ENCODE peak calls at places on chromosome 7, in seven cellular contexts. E, Y, C, L, R, B and V are unnamed samples.

GRCh38 chr7:38222481-38223096 is 44.5 kb downstream of the STARD3NL start:
- DNase-seq in E (no peak), Y (peak; percentile 77), C (peak; percentile 53), L (peak; percentile 49), R (peak; percentile 63), B (peak; percentile 74), V (peak; percentile 59)

GRCh38 chr7:120735791-120736190 is 122.2 kb downstream of the TSPAN12 start:
- DNase-seq in E (no peak), Y (no peak), C (no peak), L (peak; percentile 56), R (peak; percentile 48), B (peak; percentile 57), V (no peak)

GRCh38 chr7:27107901-27108381 is 5.5 kb upstream of the HOXA2 start:
- DNase-seq in E (peak; percentile 32), Y (no peak), C (no peak), L (peak; percentile 45), R (no peak), B (no peak), V (no peak)

GRCh38 chr7:128010392-128011078 is 20.7 kb downstream of the LRRC4 start:
- DNase-seq in E (no peak), Y (no peak), C (no peak), L (no peak), R (no peak), B (no peak), V (no peak)

GRCh38 chr7:35752727-35753126 is 48.1 kb upstream of the SEPTIN7 start:
- DNase-seq in E (no peak), Y (no peak), C (no peak), L (no peak), R (peak; percentile 77), B (no peak), V (no peak)

GRCh38 chr7:10815546-10815945 is 158.1 kb upstream of the PHF14 start:
- DNase-seq in E (no peak), Y (no peak), C (no peak), L (no peak), R (no peak), B (no peak), V (no peak)

GRCh38 chr7:16982640-16983103 is 100.9 kb upstream of the AGR3 start:
- DNase-seq in E (no peak), Y (peak; percentile 23), C (peak; percentile 29), L (peak; percentile 48), R (peak; percentile 66), B (peak; percentile 78), V (no peak)

GRCh38 chr7:96657347-96658010 is 52.2 kb downstream of the SEM1 start:
- DNase-seq in E (no peak), Y (no peak), C (no peak), L (peak; percentile 44), R (no peak), B (no peak), V (no peak)

GRCh38 chr7:90726623-90727022 is 130.5 kb downstream of the CDK14 start:
- DNase-seq in E (no peak), Y (peak; percentile 37), C (no peak), L (peak; percentile 72), R (peak; percentile 42), B (peak; percentile 75), V (no peak)

GRCh38 chr7:49001610-49002033 is 77.3 kb downstream of the CDC14C start:
- DNase-seq in E (no peak), Y (peak; percentile 12), C (peak; percentile 43), L (peak; percentile 2), R (peak; percentile 2), B (peak; percentile 2), V (peak; percentile 61)

GRCh38 chr7:84025332-84025927 is 169.2 kb downstream of the SEMA3A start:
- DNase-seq in E (no peak), Y (no peak), C (no peak), L (peak; percentile 99), R (peak; percentile 93), B (peak; percentile 91), V (no peak)

GRCh38 chr7:154735766-154736165 is 267.2 kb downstream of the PAXIP1 start:
- DNase-seq in E (no peak), Y (no peak), C (no peak), L (no peak), R (no peak), B (no peak), V (no peak)

GRCh38 chr7:87575521-87575920 is 25.2 kb downstream of the ABCB1 start:
- DNase-seq in E (no peak), Y (no peak), C (no peak), L (peak; percentile 82), R (no peak), B (no peak), V (no peak)

GRCh38 chr7:73850781-73851207 is 8.5 kb upstream of the METTL27 start:
- DNase-seq in E (peak; percentile 81), Y (no peak), C (no peak), L (peak; percentile 99), R (peak; percentile 98), B (peak; percentile 97), V (no peak)

GRCh38 chr7:14688208-14688607 is 214.3 kb downstream of the DGKB start:
- DNase-seq in E (no peak), Y (no peak), C (no peak), L (no peak), R (no peak), B (no peak), V (peak; percentile 24)

GRCh38 chr7:47333131-47333887 is 248.6 kb downstream of the TNS3 start:
- DNase-seq in E (peak; percentile 34), Y (no peak), C (no peak), L (no peak), R (peak; percentile 88), B (no peak), V (no peak)

GRCh38 chr7:30816291-30817059 is 45.3 kb downstream of the MINDY4 start:
- DNase-seq in E (no peak), Y (peak; percentile 68), C (no peak), L (no peak), R (no peak), B (peak; percentile 74), V (no peak)

GRCh38 chr7:1920266-1920681 is 250.2 kb downstream of the ELFN1 start:
- DNase-seq in E (no peak), Y (no peak), C (peak; percentile 29), L (no peak), R (peak; percentile 51), B (no peak), V (peak; percentile 83)

GRCh38 chr7:134782121-134782623 is 2.7 kb downstream of the CALD1 start:
- DNase-seq in E (no peak), Y (no peak), C (no peak), L (peak; percentile 80), R (peak; percentile 45), B (peak; percentile 62), V (no peak)

GRCh38 chr7:114264029-114264428 is 150.6 kb upstream of the FOXP2 start:
- DNase-seq in E (no peak), Y (no peak), C (no peak), L (peak; percentile 17), R (no peak), B (no peak), V (no peak)

GRCh38 chr7:75575488-75576112 is 83.5 kb downstream of the SPDYE5 start:
- DNase-seq in E (no peak), Y (peak; percentile 41), C (no peak), L (no peak), R (no peak), B (no peak), V (no peak)

GRCh38 chr7:75892634-75893272 is 13.9 kb downstream of the RHBDD2 start:
- DNase-seq in E (peak; percentile 81), Y (no peak), C (no peak), L (peak; percentile 38), R (peak; percentile 87), B (peak; percentile 70), V (no peak)

GRCh38 chr7:100604976-100605911 is 3.1 kb downstream of the PCOLCE start:
- DNase-seq in E (no peak), Y (peak; percentile 24), C (no peak), L (no peak), R (no peak), B (no peak), V (peak; percentile 53)

GRCh38 chr7:112699725-112700513 is 90.3 kb downstream of the TMEM168 start:
- DNase-seq in E (no peak), Y (no peak), C (no peak), L (no peak), R (no peak), B (no peak), V (no peak)

GRCh38 chr7:87058739-87059524 is 522 bp downstream of the ELAPOR2 start:
- DNase-seq in E (no peak), Y (peak; percentile 76), C (peak; percentile 32), L (no peak), R (no peak), B (peak; percentile 6), V (no peak)

GRCh38 chr7:55249332-55249731 is 115.8 kb upstream of the LANCL2 start:
- DNase-seq in E (peak; percentile 44), Y (no peak), C (no peak), L (no peak), R (peak; percentile 61), B (no peak), V (no peak)

GRCh38 chr7:148941598-148942280 is 57.6 kb upstream of the EZH2 start:
- DNase-seq in E (peak; percentile 63), Y (peak; percentile 61), C (peak; percentile 68), L (peak; percentile 55), R (peak; percentile 54), B (peak; percentile 50), V (peak; percentile 70)

GRCh38 chr7:24517166-24517565 is 56.1 kb upstream of the PALS2 start:
- DNase-seq in E (no peak), Y (no peak), C (no peak), L (no peak), R (no peak), B (no peak), V (no peak)

GRCh38 chr7:132239422-132239994 is 336.8 kb downstream of the PLXNA4 start:
- DNase-seq in E (no peak), Y (no peak), C (no peak), L (no peak), R (no peak), B (no peak), V (no peak)

GRCh38 chr7:127922661-127923060 is 108.6 kb downstream of the LRRC4 start:
- DNase-seq in E (no peak), Y (no peak), C (no peak), L (no peak), R (peak; percentile 58), B (no peak), V (no peak)

GRCh38 chr7:110119883-110120581 is 970.9 kb upstream of the LRRN3 start:
- DNase-seq in E (no peak), Y (no peak), C (no peak), L (peak; percentile 8), R (no peak), B (no peak), V (no peak)

GRCh38 chr7:29915481-29916215 is 74.0 kb downstream of the SCRN1 start:
- DNase-seq in E (no peak), Y (peak; percentile 63), C (peak; percentile 7), L (peak; percentile 65), R (peak; percentile 30), B (no peak), V (no peak)

GRCh38 chr7:91565499-91566331 is 301.5 kb downstream of the FZD1 start:
- DNase-seq in E (no peak), Y (peak; percentile 95), C (no peak), L (peak; percentile 63), R (no peak), B (no peak), V (no peak)

GRCh38 chr7:150955519-150956394 is 22.4 kb downstream of the KCNH2 start:
- DNase-seq in E (no peak), Y (peak; percentile 59), C (no peak), L (peak; percentile 56), R (peak; percentile 30), B (no peak), V (no peak)

GRCh38 chr7:4399121-4399520 is 283.0 kb upstream of the FOXK1 start:
- DNase-seq in E (no peak), Y (no peak), C (no peak), L (no peak), R (no peak), B (no peak), V (no peak)

GRCh38 chr7:30717181-30717580 is 34.8 kb upstream of the INMT start:
- DNase-seq in E (no peak), Y (no peak), C (no peak), L (no peak), R (no peak), B (no peak), V (no peak)

GRCh38 chr7:30166155-30166840 is 31.5 kb downstream of the MTURN start:
- DNase-seq in E (no peak), Y (no peak), C (no peak), L (no peak), R (no peak), B (no peak), V (peak; percentile 44)